ENCODE peak calls at places on chromosome 2, in ten cellular contexts. B, K, S, W, Q, M, X, O, I and F are unnamed samples.
A peak's percentile ranks its signal among the peaks of the same experiment; 100 is the strongest.

GRCh38 chr2:42568431-42569115 is at the start of gene MTA3:
- DNase-seq in W (peak; percentile 70), X (peak; percentile 86), S (peak; percentile 20), B (no peak), K (peak; percentile 73), I (peak; percentile 51), M (peak; percentile 67), Q (peak; percentile 49), O (peak; percentile 52), F (no peak)

GRCh38 chr2:84285056-84285747 is 173.9 kb downstream of the SUCLG1 start:
- DNase-seq in B (no peak), W (no peak), Q (no peak), I (no peak), X (no peak), S (no peak), M (no peak), O (no peak), K (no peak), F (peak; percentile 48)

GRCh38 chr2:133959066-133959465 is 294.8 kb upstream of the MGAT5 start:
- DNase-seq in Q (no peak), O (no peak), W (no peak), X (peak; percentile 17), B (no peak), S (peak; percentile 7), K (no peak), I (no peak), M (no peak), F (no peak)

GRCh38 chr2:241508510-241509407 is at the start of gene STK25:
- DNase-seq in I (peak; percentile 97), W (peak; percentile 98), K (peak; percentile 98), X (peak; percentile 99), O (peak; percentile 98), Q (peak; percentile 97), S (peak; percentile 97), M (peak; percentile 97), B (peak; percentile 94), F (peak; percentile 87)

GRCh38 chr2:219289537-219290361 is 10.6 kb downstream of the DNAJB2 start:
- DNase-seq in K (no peak), M (no peak), O (peak; percentile 81), B (no peak), Q (no peak), I (peak; percentile 62), S (peak; percentile 72), X (no peak), W (no peak), F (no peak)

GRCh38 chr2:54724560-54725342 is 1.3 kb downstream of the EML6 start:
- DNase-seq in I (no peak), X (peak; percentile 65), Q (peak; percentile 33), O (no peak), W (peak; percentile 45), M (peak; percentile 8), K (peak; percentile 48), S (peak; percentile 25), B (no peak), F (no peak)

GRCh38 chr2:204491528-204491927 is 53.7 kb upstream of the PARD3B start:
- DNase-seq in K (no peak), S (peak; percentile 77), W (no peak), X (no peak), O (no peak), I (no peak), Q (no peak), B (no peak), M (no peak), F (no peak)

GRCh38 chr2:37625781-37626548 is 45.5 kb downstream of the CDC42EP3 start:
- DNase-seq in I (peak; percentile 30), X (no peak), M (peak; percentile 58), O (no peak), B (no peak), Q (peak; percentile 77), K (no peak), W (no peak), S (no peak), F (no peak)

GRCh38 chr2:147551331-147551730 is 293.5 kb upstream of the ACVR2A start:
- DNase-seq in W (no peak), O (no peak), K (no peak), I (no peak), X (no peak), M (no peak), B (no peak), S (no peak), Q (no peak), F (no peak)

GRCh38 chr2:48249631-48250473 is 280.1 kb upstream of the STON1 start:
- DNase-seq in W (no peak), O (no peak), I (no peak), B (no peak), Q (no peak), K (no peak), M (no peak), X (peak; percentile 81), S (no peak), F (no peak)

GRCh38 chr2:2769481-2770431 is 438.7 kb upstream of the MYT1L start:
- DNase-seq in B (no peak), S (no peak), I (peak; percentile 80), X (no peak), M (no peak), Q (no peak), K (no peak), O (no peak), W (no peak), F (no peak)

GRCh38 chr2:73233932-73234832 is at the start of gene CCT7:
- DNase-seq in W (peak; percentile 84), X (peak; percentile 94), S (peak; percentile 88), Q (peak; percentile 87), K (peak; percentile 90), I (peak; percentile 94), B (peak; percentile 81), O (peak; percentile 86), M (peak; percentile 78), F (peak; percentile 55)

GRCh38 chr2:113201496-113202304 is 27.9 kb downstream of the PSD4 start:
- DNase-seq in M (no peak), K (no peak), W (no peak), B (no peak), S (no peak), I (no peak), X (no peak), O (peak; percentile 31), Q (no peak), F (no peak)

GRCh38 chr2:168427451-168427850 is 28.6 kb upstream of the CERS6 start:
- DNase-seq in Q (no peak), W (no peak), B (no peak), K (no peak), S (no peak), O (no peak), X (no peak), I (no peak), M (no peak), F (no peak)

GRCh38 chr2:16102287-16102975 is 162.1 kb downstream of the MYCN start:
- DNase-seq in W (no peak), S (no peak), K (no peak), I (no peak), B (no peak), X (no peak), Q (no peak), M (no peak), O (no peak), F (no peak)
- H3K27ac ChIP-seq in W (peak overlapping the region; percentile 13), S (no peak overlapping the region), K (no peak overlapping the region), I (no peak overlapping the region), B (no peak overlapping the region), X (no peak overlapping the region), Q (no peak overlapping the region), M (no peak overlapping the region), O (no peak overlapping the region), F (no peak overlapping the region)

GRCh38 chr2:188734688-188735087 is 239.5 kb upstream of the COL3A1 start:
- DNase-seq in K (no peak), W (no peak), O (no peak), S (no peak), I (no peak), B (no peak), M (no peak), Q (no peak), X (no peak), F (no peak)
- H3K27ac ChIP-seq in K (no peak overlapping the region), W (no peak overlapping the region), O (no peak overlapping the region), S (no peak overlapping the region), I (no peak overlapping the region), B (no peak overlapping the region), M (no peak overlapping the region), Q (no peak overlapping the region), X (no peak overlapping the region), F (no peak overlapping the region)

DNA sequence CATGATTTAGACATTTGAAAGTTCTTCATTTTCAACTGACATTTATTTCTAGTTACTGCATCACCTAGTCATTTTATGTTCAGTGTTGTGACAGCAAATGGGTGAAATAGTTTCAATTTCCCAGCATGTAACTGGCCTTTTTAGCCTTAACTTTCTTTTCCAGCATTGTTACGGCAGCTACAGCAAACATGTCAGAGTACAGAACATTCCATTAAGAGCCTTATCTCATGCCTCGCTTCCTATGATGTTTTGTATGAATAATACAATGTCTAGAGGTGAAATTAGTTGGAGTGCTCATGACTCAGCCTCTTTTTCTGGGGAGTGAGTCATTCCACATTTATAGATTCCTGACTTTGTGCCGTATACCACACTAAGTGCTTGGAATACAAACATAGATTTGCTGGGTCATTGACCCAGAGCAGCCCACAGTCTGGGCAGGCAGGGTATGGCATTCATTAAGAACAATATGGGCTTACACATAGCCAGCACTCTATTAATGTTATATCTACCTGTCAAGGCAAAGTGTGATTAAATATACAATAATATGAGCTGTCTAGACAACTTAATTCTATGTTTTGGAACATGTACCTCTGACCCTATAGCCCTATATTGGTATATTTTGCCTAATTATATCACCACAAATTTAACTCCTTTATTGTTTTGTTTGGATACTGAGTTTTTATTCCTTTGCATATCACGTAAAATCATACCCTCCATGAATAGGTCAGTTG is 72.2 kb downstream of the MAP2 start:
- DNase-seq in I (peak; percentile 67), X (no peak), M (no peak), K (no peak), Q (no peak), W (no peak), S (peak; percentile 98), B (peak; percentile 88), O (peak; percentile 66), F (peak; percentile 92)
- H3K27ac ChIP-seq in I (peak overlapping the region; percentile 87), X (no peak overlapping the region), M (no peak overlapping the region), K (peak overlapping the region; percentile 74), Q (no peak overlapping the region), W (peak overlapping the region; percentile 55), S (peak overlapping the region; percentile 66), B (peak overlapping the region; percentile 17), O (peak overlapping the region; percentile 93), F (peak overlapping the region; percentile 73)

GRCh38 chr2:230721712-230722111 is 9.1 kb downstream of the CAB39 start:
- DNase-seq in K (no peak), O (no peak), M (no peak), X (no peak), S (peak; percentile 29), B (no peak), I (no peak), W (no peak), Q (peak; percentile 7), F (no peak)

GRCh38 chr2:230723363-230723762 is 10.7 kb downstream of the CAB39 start:
- DNase-seq in Q (peak; percentile 67), M (peak; percentile 18), W (no peak), I (no peak), X (no peak), B (no peak), O (no peak), K (no peak), S (no peak), F (no peak)

GRCh38 chr2:230719340-230719739 is 6.7 kb downstream of the CAB39 start:
- DNase-seq in M (no peak), I (no peak), K (no peak), S (no peak), X (no peak), B (no peak), O (no peak), W (no peak), Q (no peak), F (no peak)

GRCh38 chr2:230717595-230717994 is 5.0 kb downstream of the CAB39 start:
- DNase-seq in K (no peak), X (no peak), Q (no peak), M (no peak), W (peak; percentile 12), I (no peak), O (no peak), B (no peak), S (no peak), F (no peak)

GRCh38 chr2:230722207-230722606 is 9.6 kb downstream of the CAB39 start:
- DNase-seq in B (no peak), Q (no peak), O (no peak), M (no peak), W (no peak), X (no peak), K (no peak), S (no peak), I (no peak), F (no peak)
- H3K27ac ChIP-seq in B (no peak overlapping the region), Q (no peak overlapping the region), O (peak overlapping the region; percentile 32), M (peak overlapping the region; percentile 38), W (no peak overlapping the region), X (no peak overlapping the region), K (peak overlapping the region; percentile 9), S (no peak overlapping the region), I (no peak overlapping the region), F (peak overlapping the region; percentile 30)